ENCODE peak calls at places on chromosomes 16 and 17, in four cellular contexts. X is sigmoid colon, B is A549, A is H1. G is an unnamed sample.

GRCh38 chr17:10739341-10739905 is 9.6 kb upstream of the TMEM220 start:
- DNase-seq in X (peak), B (no peak), A (no peak), G (no peak)

GRCh38 chr16:27759301-27759871 is 209.4 kb downstream of the KATNIP start:
- DNase-seq in X (no peak), B (no peak), A (no peak), G (no peak)

GRCh38 chr17:7296189-7296861 is 1.9 kb upstream of the YBX2 start:
- DNase-seq in X (peak), B (peak), A (no peak), G (no peak)

GRCh38 chr17:78174332-78174869 is 6.0 kb downstream of the SYNGR2 start:
- DNase-seq in X (peak), B (no peak), A (no peak), G (peak)

GRCh38 chr17:74947041-74947754 is 11.5 kb downstream of the OTOP3 start:
- DNase-seq in X (no peak), B (no peak), A (no peak), G (no peak)

GRCh38 chr16:1094601-1095449 is 1.2 kb downstream of the C1QTNF8 start:
- DNase-seq in X (no peak), B (no peak), A (no peak), G (no peak)

GRCh38 chr17:31494259-31495048 is 103.0 kb downstream of the RAB11FIP4 start:
- DNase-seq in X (no peak), B (no peak), A (no peak), G (no peak)

GRCh38 chr16:54030451-54030850 is 256.1 kb downstream of the IRX3 start:
- DNase-seq in X (no peak), B (no peak), A (no peak), G (no peak)

GRCh38 chr17:30405161-30405560 is 26.4 kb downstream of the CPD start:
- DNase-seq in X (no peak), B (no peak), A (no peak), G (no peak)

GRCh38 chr16:55900616-55901393 is 25.6 kb upstream of the CES5A start:
- DNase-seq in X (no peak), B (no peak), A (no peak), G (no peak)

GRCh38 chr16:2082171-2082982 is 34.6 kb downstream of the TSC2 start:
- DNase-seq in X (peak), B (no peak), A (no peak), G (no peak)

GRCh38 chr17:38996660-38997337 is 29.6 kb upstream of the FBXO47 start:
- DNase-seq in X (no peak), B (no peak), A (no peak), G (no peak)

GRCh38 chr17:34797724-34798123 is 163.5 kb downstream of the CCT6B start:
- DNase-seq in X (no peak), B (peak), A (peak), G (no peak)

GRCh38 chr17:79320331-79320730 is 245.7 kb downstream of the ENGASE start:
- DNase-seq in X (no peak), B (no peak), A (no peak), G (no peak)

GRCh38 chr16:49510676-49511305 is 137.2 kb downstream of the C16orf78 start:
- DNase-seq in X (no peak), B (no peak), A (no peak), G (no peak)

GRCh38 chr17:56978441-56979090 is 635 bp downstream of the SCPEP1 start:
- DNase-seq in X (no peak), B (no peak), A (no peak), G (no peak)

GRCh38 chr17:43902190-43902589 is 5.1 kb downstream of the MPP2 start:
- DNase-seq in X (no peak), B (no peak), A (no peak), G (no peak)

GRCh38 chr17:57464191-57464864 is 208.0 kb downstream of the MSI2 start:
- DNase-seq in X (no peak), B (no peak), A (no peak), G (no peak)

GRCh38 chr16:70601576-70602575 is 44.5 kb upstream of the IL34 start:
- DNase-seq in X (no peak), B (no peak), A (no peak), G (no peak)

GRCh38 chr17:78317817-78318400 is 42.0 kb downstream of the SOCS3 start:
- DNase-seq in X (peak), B (no peak), A (no peak), G (no peak)

DNA sequence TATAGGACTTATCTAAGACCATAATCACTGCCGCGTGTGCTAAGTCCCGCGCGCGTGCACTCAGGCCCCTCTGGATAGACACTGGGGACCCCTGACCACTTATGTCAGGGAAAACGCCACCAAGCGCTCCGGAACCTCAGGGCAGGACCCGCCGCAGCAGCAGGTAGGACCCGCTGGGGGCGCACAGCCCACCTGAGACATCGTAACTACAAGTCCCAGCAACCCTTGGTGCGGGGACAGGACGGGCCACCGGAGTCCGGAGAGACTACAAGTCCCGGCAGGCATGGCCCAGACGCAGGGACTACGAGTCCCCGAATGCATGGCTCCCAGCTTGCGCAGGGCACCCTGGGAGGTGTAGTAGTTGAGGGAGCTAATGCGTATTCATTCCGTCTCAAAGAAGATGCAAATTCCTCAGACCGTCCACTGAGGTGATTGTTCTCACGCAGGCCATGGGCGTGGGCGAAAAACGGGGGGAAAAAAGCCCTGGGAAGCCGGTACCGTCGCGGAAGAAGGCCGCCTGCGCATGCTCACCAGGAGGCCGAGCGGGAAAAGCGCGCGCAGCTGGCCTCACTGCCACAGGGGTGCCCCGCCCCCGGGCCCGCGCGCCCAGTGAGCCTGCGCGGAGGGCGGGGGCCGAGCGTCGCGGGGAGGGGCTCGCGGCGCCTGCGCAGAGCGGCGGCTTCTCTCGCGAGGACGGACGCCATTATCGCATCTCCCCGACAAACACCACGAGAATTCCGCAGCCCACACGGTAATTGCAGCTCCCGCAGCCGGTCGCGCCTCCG is at the start of gene BANP:
- DNase-seq in X (peak), B (peak), A (peak), G (peak)
- TF ChIP-seq EP300 in X (no peak), B (no peak), A (no peak), G (no peak)

DNA sequence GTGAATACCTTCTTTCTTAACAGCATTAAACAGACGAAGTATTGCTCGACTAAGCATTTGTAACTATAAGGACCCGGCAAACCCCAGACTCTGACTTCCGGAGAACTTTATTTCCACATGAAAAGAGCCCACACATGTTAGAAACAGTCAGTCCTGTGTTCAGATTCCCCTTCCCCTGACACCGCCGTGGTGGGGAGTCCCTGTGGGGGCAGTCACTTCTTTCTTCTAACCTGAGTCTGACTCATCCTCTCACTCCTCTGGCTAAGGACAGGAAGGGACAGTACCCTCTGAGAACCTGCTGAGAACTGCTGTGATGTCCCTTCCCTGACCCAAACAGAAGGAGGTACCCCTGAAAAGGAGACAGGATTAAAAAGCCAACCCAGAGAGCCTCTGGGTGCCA is 165.1 kb downstream of the XYLT1 start:
- DNase-seq in X (no peak), B (no peak), A (no peak), G (no peak)
- TF ChIP-seq EP300 in X (no peak), B (no peak), A (no peak), G (no peak)

GRCh38 chr16:50535506-50536257 is 12.5 kb upstream of the NKD1 start:
- DNase-seq in X (no peak), B (no peak), A (no peak), G (peak)

GRCh38 chr16:50539053-50539615 is 9.1 kb upstream of the NKD1 start:
- DNase-seq in X (no peak), B (no peak), A (no peak), G (no peak)

GRCh38 chr16:50539822-50540710 is 8.1 kb upstream of the NKD1 start:
- DNase-seq in X (no peak), B (no peak), A (no peak), G (peak)

GRCh38 chr16:50538411-50539052 is 9.7 kb upstream of the NKD1 start:
- DNase-seq in X (no peak), B (no peak), A (no peak), G (no peak)

GRCh38 chr16:50537533-50538290 is 10.5 kb upstream of the NKD1 start:
- DNase-seq in X (no peak), B (no peak), A (no peak), G (peak)
- TF ChIP-seq EP300 in X (no peak), B (no peak), A (no peak), G (no peak)

DNA sequence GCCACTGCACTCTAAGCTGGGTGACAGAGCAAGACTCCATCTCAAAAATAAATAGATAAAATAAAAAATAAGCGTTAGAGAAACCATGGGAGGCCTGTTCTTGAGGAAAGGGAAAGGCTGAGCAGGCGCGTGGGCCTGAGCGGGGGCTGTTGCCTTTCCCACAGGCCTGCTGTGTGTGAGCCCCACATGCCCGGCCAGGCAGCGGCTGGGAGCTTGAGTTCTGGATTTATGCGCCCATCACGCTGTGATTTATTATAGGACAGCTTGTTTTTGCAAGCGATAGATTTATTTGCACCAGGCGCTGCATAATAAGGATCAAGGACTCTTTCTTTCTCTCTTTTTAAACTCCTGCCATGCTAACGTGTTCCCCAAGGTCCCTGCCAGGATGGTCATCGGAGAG is 14.8 kb upstream of the WFDC1 start:
- DNase-seq in X (no peak), B (no peak), A (no peak), G (no peak)
- TF ChIP-seq EP300 in X (no peak), B (no peak), A (no peak), G (no peak)